ENCODE peak calls at places on chromosomes 12 and 14, in seven cellular contexts. L is AG04450, W is tibial artery, M is lung, K is stomach, X is GM10248, G is AG10803. C is an unnamed sample.

GRCh38 chr14:24296341-24297157 is 3.0 kb downstream of the DHRS1 start:
- DNase-seq in L (peak; percentile 83), M (peak; percentile 71), X (peak; percentile 81), K (peak; percentile 63), W (peak; percentile 52), G (peak; percentile 92), C (peak; percentile 93)

GRCh38 chr12:69046372-69046771 is 113.4 kb upstream of the CPM start:
- DNase-seq in X (no peak), G (peak; percentile 26), L (no peak), W (no peak), M (no peak), K (no peak), C (no peak)

GRCh38 chr14:96746101-96746500 is 51.1 kb upstream of the VRK1 start:
- DNase-seq in W (no peak), K (no peak), L (no peak), M (no peak), X (no peak), G (no peak), C (no peak)

GRCh38 chr14:60350366-60350720 is 101.3 kb downstream of the PPM1A start:
- DNase-seq in X (no peak), G (no peak), L (no peak), W (no peak), M (no peak), K (no peak), C (no peak)

GRCh38 chr14:26332966-26333365 is 264.9 kb downstream of the NOVA1 start:
- DNase-seq in W (peak; percentile 27), G (peak; percentile 4), L (no peak), K (no peak), X (no peak), M (no peak), C (peak; percentile 30)

GRCh38 chr12:120463712-120464111 is 5.8 kb downstream of the SRSF9 start:
- DNase-seq in L (no peak), X (no peak), G (no peak), W (no peak), M (no peak), K (no peak), C (no peak)

GRCh38 chr14:77738559-77739250 is 22.3 kb downstream of the SNW1 start:
- DNase-seq in G (peak; percentile 32), W (no peak), L (no peak), K (peak; percentile 43), M (no peak), X (peak; percentile 38), C (peak; percentile 6)

GRCh38 chr12:116937640-116938039 is 26.9 kb downstream of the FBXW8 start:
- DNase-seq in L (no peak), G (no peak), K (no peak), W (no peak), M (no peak), X (no peak), C (no peak)

GRCh38 chr12:56947633-56948535 is 9.5 kb downstream of the RDH16 start:
- DNase-seq in W (no peak), X (no peak), K (no peak), M (no peak), L (no peak), G (no peak), C (peak; percentile 35)

GRCh38 chr12:6899837-6900519 is 4.6 kb upstream of the LRRC23 start:
- DNase-seq in X (no peak), W (peak; percentile 57), K (peak; percentile 58), M (peak; percentile 80), L (no peak), G (no peak), C (peak; percentile 40)

GRCh38 chr12:120936197-120936596 is 32.0 kb upstream of the SPPL3 start:
- DNase-seq in L (no peak), X (no peak), K (no peak), W (peak; percentile 36), G (no peak), M (no peak), C (no peak)

GRCh38 chr12:117518594-117519270 is 157.3 kb upstream of the NOS1 start:
- DNase-seq in K (no peak), W (no peak), L (no peak), G (peak; percentile 57), M (peak; percentile 79), X (no peak), C (peak; percentile 27)

GRCh38 chr12:103778781-103779180 is 62.3 kb downstream of the NT5DC3 start:
- DNase-seq in X (no peak), K (no peak), L (no peak), G (no peak), M (no peak), W (no peak), C (no peak)

GRCh38 chr12:51726931-51727330 is 121.6 kb downstream of the FIGNL2 start:
- DNase-seq in M (no peak), X (no peak), K (no peak), L (no peak), G (peak; percentile 20), W (no peak), C (no peak)
- TF ChIP-seq CTCF in M (no peak), X (no peak), K (no peak), L (no peak), G (no peak), W (no peak), C (no peak)

DNA sequence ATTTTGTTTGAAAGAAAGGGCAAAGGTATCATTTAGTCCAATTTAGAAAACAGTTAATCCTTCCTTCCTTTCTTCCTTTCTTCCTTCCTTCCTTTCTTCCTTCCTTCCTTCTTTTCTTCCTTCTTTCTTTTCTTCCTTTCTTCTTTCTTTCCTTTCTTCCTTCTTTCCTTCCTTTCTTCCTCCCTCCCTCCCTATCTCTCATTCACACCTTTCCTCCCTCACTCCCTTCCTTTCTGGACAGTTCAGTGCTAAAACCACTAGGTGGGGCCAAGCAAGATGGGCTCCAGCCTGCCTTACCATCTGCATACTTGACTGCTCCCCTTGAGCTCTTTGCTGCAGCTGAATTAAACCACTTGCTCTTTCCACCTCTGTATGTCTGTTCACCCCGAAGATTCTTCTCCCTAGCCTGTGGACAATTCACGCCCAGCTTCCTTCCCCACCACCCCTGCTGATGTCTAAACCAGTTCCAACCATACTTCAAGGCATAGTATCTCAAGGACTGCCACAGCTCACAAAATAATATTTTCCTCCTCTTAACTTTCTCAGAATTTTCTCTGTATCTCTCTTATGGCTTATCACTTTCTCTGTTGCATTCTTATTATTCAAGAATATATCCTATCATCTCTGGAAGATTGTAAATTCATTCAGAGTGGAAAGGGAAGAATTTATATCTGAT is 78.0 kb downstream of the DBX2 start:
- DNase-seq in L (no peak), G (peak; percentile 6), W (no peak), K (no peak), X (peak; percentile 17), M (no peak), C (peak; percentile 39)
- TF ChIP-seq CTCF in L (peak; percentile 49), G (peak; percentile 48), W (no peak), K (no peak), X (peak; percentile 54), M (no peak), C (peak; percentile 29)

DNA sequence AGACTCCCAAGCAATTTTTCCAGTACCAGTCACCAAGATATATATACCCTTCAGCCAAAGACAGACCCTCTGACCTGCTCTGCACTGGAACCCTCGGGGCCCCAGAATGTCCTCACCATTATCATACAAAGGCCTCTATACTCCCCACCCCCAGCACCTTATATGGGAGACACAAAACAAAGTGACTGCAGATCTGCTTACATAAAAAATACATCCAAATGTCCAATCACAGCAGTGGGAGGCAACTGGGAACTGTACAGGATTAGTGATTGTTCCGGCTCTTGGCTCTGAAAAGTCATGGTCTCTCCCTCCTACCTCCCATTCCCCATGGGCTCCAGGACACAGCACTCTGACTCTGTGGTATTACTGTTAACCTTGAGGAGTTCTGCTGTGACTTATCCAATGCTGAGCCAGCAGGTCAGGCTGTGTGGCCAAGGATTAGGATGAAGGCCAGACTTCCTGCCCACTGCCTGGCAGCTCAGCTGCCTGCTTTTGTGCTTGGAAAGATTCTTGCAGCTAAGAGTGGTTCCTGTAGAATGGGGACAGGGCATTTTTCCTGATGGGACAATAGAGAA is 13.7 kb downstream of the OXA1L start:
- DNase-seq in X (no peak), L (no peak), W (no peak), G (no peak), K (no peak), M (no peak), C (no peak)
- TF ChIP-seq CTCF in X (no peak), L (no peak), W (no peak), G (no peak), K (no peak), M (no peak), C (no peak)

GRCh38 chr12:89352492-89353187 is at the start of gene DUSP6:
- DNase-seq in K (peak; percentile 92), W (peak; percentile 97), X (peak; percentile 65), M (peak; percentile 98), L (peak; percentile 96), G (peak; percentile 99), C (peak; percentile 99)
- TF ChIP-seq CTCF in K (no peak), W (no peak), X (no peak), M (no peak), L (no peak), G (no peak), C (no peak)

DNA sequence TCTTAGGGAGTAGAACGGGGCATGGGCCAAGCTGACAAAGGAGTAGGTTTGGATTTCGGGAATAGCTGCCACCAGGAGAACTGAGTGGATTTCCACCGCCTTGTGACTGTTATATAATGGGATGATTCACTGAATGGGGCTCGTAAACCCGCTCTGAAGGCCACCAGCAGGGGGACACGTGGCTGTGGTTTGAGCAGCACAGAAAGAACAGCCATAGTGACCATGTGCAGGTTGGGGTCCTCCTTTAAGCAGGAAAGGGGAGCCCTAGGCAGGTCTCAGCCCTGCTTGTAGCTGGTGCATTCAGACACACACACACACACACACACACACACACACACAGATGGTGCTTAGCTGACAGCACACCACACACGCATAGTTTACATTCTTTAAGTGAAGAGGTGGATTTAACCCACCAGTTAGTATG is 8.6 kb upstream of the ASB2 start:
- DNase-seq in K (no peak), L (peak; percentile 85), W (peak; percentile 38), G (peak; percentile 95), X (no peak), M (no peak), C (peak; percentile 43)
- TF ChIP-seq CTCF in K (no peak), L (peak; percentile 47), W (peak; percentile 58), G (peak; percentile 53), X (peak; percentile 29), M (no peak), C (peak; percentile 12)

DNA sequence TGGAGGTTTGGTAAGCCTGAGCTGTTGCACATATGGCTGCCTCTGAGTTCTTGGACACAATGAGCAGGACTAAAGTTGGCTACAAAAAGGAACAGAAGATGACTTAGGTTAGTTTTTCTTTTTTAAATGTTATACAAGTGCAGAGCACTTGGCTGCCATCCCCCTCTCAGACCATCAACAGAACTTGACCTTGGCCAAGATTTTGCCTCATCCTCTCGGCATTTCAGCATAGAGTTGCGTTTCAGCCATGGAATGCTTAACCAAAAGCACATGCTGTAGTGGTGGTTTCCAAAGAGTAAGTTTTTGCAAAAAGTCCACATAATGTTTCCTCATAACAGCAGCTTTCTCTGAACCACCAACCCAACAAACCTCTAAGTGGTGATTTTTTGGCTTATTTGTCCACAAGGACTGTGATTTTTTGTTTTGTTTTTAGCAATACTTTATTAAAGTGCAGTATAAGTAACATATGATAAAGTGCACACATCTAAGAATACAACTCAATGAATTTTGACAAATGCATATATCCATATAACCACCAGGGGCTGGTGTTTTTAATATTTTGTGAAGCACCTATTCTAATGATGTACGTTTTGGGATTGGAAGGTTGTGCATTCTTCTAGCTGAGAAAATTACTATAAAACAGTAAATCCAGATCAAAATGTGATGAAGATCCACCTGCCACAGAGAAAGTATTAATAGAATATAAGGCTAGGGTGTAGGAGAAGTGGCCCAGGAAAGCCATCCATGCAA is 12.1 kb upstream of the GALNT16 start:
- DNase-seq in K (no peak), L (peak; percentile 86), M (no peak), G (peak; percentile 98), X (no peak), W (peak; percentile 77), C (no peak)
- TF ChIP-seq CTCF in K (no peak), L (peak; percentile 60), M (no peak), G (peak; percentile 58), X (no peak), W (peak; percentile 43), C (no peak)

GRCh38 chr12:47079365-47079893 is at the start of gene PCED1B:
- DNase-seq in L (no peak), X (peak; percentile 60), G (peak; percentile 78), W (peak; percentile 82), K (peak; percentile 70), M (peak; percentile 84), C (peak; percentile 82)
- TF ChIP-seq CTCF in L (peak; percentile 54), X (peak; percentile 52), G (peak; percentile 49), W (no peak), K (no peak), M (peak; percentile 11), C (peak; percentile 72)